ENCODE peak calls at places on chromosomes 2 and 18, in four cellular contexts. One of them, this sample, is unnamed.

GRCh38 chr2:6937157-6937556 is 19.9 kb downstream of the RNF144A start:
- DNase-seq in posterior cingulate gyrus: no peak
- DNase-seq in NCI-H345: no peak
- DNase-seq in Calu3: no peak
- DNase-seq in this sample: no peak

GRCh38 chr2:33660416-33661118 is 61.5 kb upstream of the FAM98A start:
- DNase-seq in posterior cingulate gyrus: no peak
- DNase-seq in NCI-H345: no peak
- DNase-seq in Calu3: no peak
- DNase-seq in this sample: no peak

GRCh38 chr2:100321881-100322820 is at the start of gene LONRF2:
- DNase-seq in posterior cingulate gyrus: peak
- DNase-seq in NCI-H345: peak
- DNase-seq in Calu3: peak
- DNase-seq in this sample: peak

GRCh38 chr18:21363411-21363810 is 121.4 kb downstream of the GREB1L start:
- DNase-seq in posterior cingulate gyrus: no peak
- DNase-seq in NCI-H345: no peak
- DNase-seq in Calu3: no peak
- DNase-seq in this sample: no peak

GRCh38 chr2:176110975-176111663 is 4.0 kb downstream of the HOXD11 start:
- DNase-seq in posterior cingulate gyrus: no peak
- DNase-seq in NCI-H345: no peak
- DNase-seq in Calu3: no peak
- DNase-seq in this sample: no peak

GRCh38 chr2:73376681-73377080 is 9.0 kb upstream of the ALMS1 start:
- DNase-seq in posterior cingulate gyrus: no peak
- DNase-seq in NCI-H345: no peak
- DNase-seq in Calu3: no peak
- DNase-seq in this sample: no peak

GRCh38 chr18:47975105-47975504 is 44.6 kb upstream of the SMAD2 start:
- DNase-seq in posterior cingulate gyrus: no peak
- DNase-seq in NCI-H345: peak
- DNase-seq in Calu3: no peak
- DNase-seq in this sample: no peak

GRCh38 chr2:96537734-96538486 is 1.4 kb downstream of the ARID5A start:
- DNase-seq in posterior cingulate gyrus: peak
- DNase-seq in NCI-H345: no peak
- DNase-seq in Calu3: no peak
- DNase-seq in this sample: no peak

GRCh38 chr2:12006841-12007240 is 260.4 kb downstream of the LPIN1 start:
- DNase-seq in posterior cingulate gyrus: no peak
- DNase-seq in NCI-H345: no peak
- DNase-seq in Calu3: peak
- DNase-seq in this sample: no peak

GRCh38 chr2:126863336-126864015 is 35.2 kb upstream of the TEX51 start:
- DNase-seq in posterior cingulate gyrus: no peak
- DNase-seq in NCI-H345: no peak
- DNase-seq in Calu3: no peak
- DNase-seq in this sample: no peak

GRCh38 chr2:120809576-120810440 is 74.1 kb downstream of the GLI2 start:
- DNase-seq in posterior cingulate gyrus: no peak
- DNase-seq in NCI-H345: peak
- DNase-seq in Calu3: no peak
- DNase-seq in this sample: no peak

GRCh38 chr2:1546023-1546591 is 132.8 kb downstream of the TPO start:
- DNase-seq in posterior cingulate gyrus: no peak
- DNase-seq in NCI-H345: peak
- DNase-seq in Calu3: peak
- DNase-seq in this sample: no peak

GRCh38 chr2:59413751-59414570 is 1139.5 kb downstream of the BCL11A start:
- DNase-seq in posterior cingulate gyrus: no peak
- DNase-seq in NCI-H345: peak
- DNase-seq in Calu3: no peak
- DNase-seq in this sample: no peak

GRCh38 chr18:59842947-59843346 is 56.8 kb upstream of the PMAIP1 start:
- DNase-seq in posterior cingulate gyrus: no peak
- DNase-seq in NCI-H345: no peak
- DNase-seq in Calu3: no peak
- DNase-seq in this sample: no peak

GRCh38 chr2:43370705-43371104 is 144.3 kb upstream of the ZFP36L2 start:
- DNase-seq in posterior cingulate gyrus: no peak
- DNase-seq in NCI-H345: peak
- DNase-seq in Calu3: no peak
- DNase-seq in this sample: no peak

GRCh38 chr2:23614701-23615100 is 229.7 kb downstream of the KLHL29 start:
- DNase-seq in posterior cingulate gyrus: no peak
- DNase-seq in NCI-H345: no peak
- DNase-seq in Calu3: no peak
- DNase-seq in this sample: no peak

GRCh38 chr2:37984176-37984575 is 59.1 kb downstream of the RMDN2 start:
- DNase-seq in posterior cingulate gyrus: no peak
- DNase-seq in NCI-H345: no peak
- DNase-seq in Calu3: no peak
- DNase-seq in this sample: no peak

GRCh38 chr18:77070627-77071026 is 62.0 kb downstream of the MBP start:
- DNase-seq in posterior cingulate gyrus: no peak
- DNase-seq in NCI-H345: no peak
- DNase-seq in Calu3: no peak
- DNase-seq in this sample: no peak

GRCh38 chr18:36862182-36862581 is 33.3 kb downstream of the KIAA1328 start:
- DNase-seq in posterior cingulate gyrus: no peak
- DNase-seq in NCI-H345: no peak
- DNase-seq in Calu3: no peak
- DNase-seq in this sample: no peak

GRCh38 chr2:174771631-174772491 is 7.6 kb upstream of the CHRNA1 start:
- DNase-seq in posterior cingulate gyrus: peak
- DNase-seq in NCI-H345: peak
- DNase-seq in Calu3: peak
- DNase-seq in this sample: peak

GRCh38 chr2:41907716-41908328 is 140.0 kb upstream of the PKDCC start:
- DNase-seq in posterior cingulate gyrus: no peak
- DNase-seq in NCI-H345: no peak
- DNase-seq in Calu3: no peak
- DNase-seq in this sample: no peak

GRCh38 chr2:58739033-58739432 is 497.9 kb upstream of the FANCL start:
- DNase-seq in posterior cingulate gyrus: no peak
- DNase-seq in NCI-H345: no peak
- DNase-seq in Calu3: no peak
- DNase-seq in this sample: no peak

GRCh38 chr18:55763298-55763697 is 175.3 kb upstream of the TCF4 start:
- DNase-seq in posterior cingulate gyrus: no peak
- DNase-seq in NCI-H345: no peak
- DNase-seq in Calu3: peak
- DNase-seq in this sample: no peak

GRCh38 chr2:20184067-20184938 is 40.6 kb downstream of the SDC1 start:
- DNase-seq in posterior cingulate gyrus: peak
- DNase-seq in NCI-H345: no peak
- DNase-seq in Calu3: peak
- DNase-seq in this sample: no peak

GRCh38 chr2:217691920-217692666 is 310.7 kb downstream of the TNS1 start:
- DNase-seq in posterior cingulate gyrus: no peak
- DNase-seq in NCI-H345: no peak
- DNase-seq in Calu3: no peak
- DNase-seq in this sample: no peak

GRCh38 chr2:241479026-241479898 is 29.1 kb downstream of the STK25 start:
- DNase-seq in posterior cingulate gyrus: no peak
- DNase-seq in NCI-H345: no peak
- DNase-seq in Calu3: no peak
- DNase-seq in this sample: no peak

GRCh38 chr18:78390985-78391384 is 588.6 kb upstream of the SALL3 start:
- DNase-seq in posterior cingulate gyrus: no peak
- DNase-seq in NCI-H345: no peak
- DNase-seq in Calu3: no peak
- DNase-seq in this sample: no peak

GRCh38 chr18:40056085-40056484 is 1898.9 kb upstream of the PIK3C3 start:
- DNase-seq in posterior cingulate gyrus: no peak
- DNase-seq in NCI-H345: no peak
- DNase-seq in Calu3: no peak
- DNase-seq in this sample: no peak

GRCh38 chr2:215299337-215299859 is 12.5 kb upstream of the ATIC start:
- DNase-seq in posterior cingulate gyrus: no peak
- DNase-seq in NCI-H345: no peak
- DNase-seq in Calu3: no peak
- DNase-seq in this sample: no peak

GRCh38 chr2:8412082-8412481 is 269.8 kb upstream of the ID2 start:
- DNase-seq in posterior cingulate gyrus: no peak
- DNase-seq in NCI-H345: no peak
- DNase-seq in Calu3: peak
- DNase-seq in this sample: no peak

GRCh38 chr2:37635359-37636208 is 35.9 kb downstream of the CDC42EP3 start:
- DNase-seq in posterior cingulate gyrus: no peak
- DNase-seq in NCI-H345: no peak
- DNase-seq in Calu3: no peak
- DNase-seq in this sample: no peak

GRCh38 chr2:88024509-88024908 is 8.2 kb upstream of the RNU2-63P start:
- DNase-seq in posterior cingulate gyrus: no peak
- DNase-seq in NCI-H345: no peak
- DNase-seq in Calu3: no peak
- DNase-seq in this sample: no peak

GRCh38 chr2:189304360-189304759 is 124.8 kb upstream of the COL5A2 start:
- DNase-seq in posterior cingulate gyrus: no peak
- DNase-seq in NCI-H345: no peak
- DNase-seq in Calu3: no peak
- DNase-seq in this sample: no peak

This sample was measured in nucleus accumbens.